ENCODE peak calls at places on chromosomes 3 and 15, in nine cellular contexts. B is NB4, E is body of pancreas, X is A549, T is cardiac muscle cell, Z is AG10803, D is retinal pigment epithelial cell, A is AG09309, F is fibroblast of lung. W is an unnamed sample.

GRCh38 chr3:143901105-143901504 is 52.8 kb upstream of the SLC9A9 start:
- DNase-seq in B (no peak), E (no peak), X (no peak), T (no peak), Z (peak; percentile 86), D (peak; percentile 60), A (peak; percentile 86), F (peak; percentile 80), W (no peak)

GRCh38 chr3:98540346-98540745 is 8.6 kb downstream of the GPR15 start:
- DNase-seq in B (no peak), E (no peak), X (no peak), T (no peak), Z (no peak), D (no peak), A (no peak), F (no peak), W (no peak)

GRCh38 chr3:155957412-155957880 is 87.0 kb downstream of the GMPS start:
- DNase-seq in B (no peak), E (no peak), X (no peak), T (no peak), Z (no peak), D (no peak), A (no peak), F (no peak), W (no peak)

GRCh38 chr15:64045774-64046346 is 425 bp downstream of the DAPK2 start:
- DNase-seq in B (peak; percentile 13), E (peak; percentile 27), X (no peak), T (no peak), Z (no peak), D (no peak), A (no peak), F (peak; percentile 11), W (no peak)

GRCh38 chr3:5330152-5330810 is 142.8 kb downstream of the EDEM1 start:
- DNase-seq in B (no peak), E (no peak), X (peak; percentile 76), T (no peak), Z (peak; percentile 26), D (no peak), A (no peak), F (peak; percentile 81), W (no peak)

GRCh38 chr3:71442648-71443047 is 140.9 kb downstream of the FOXP1 start:
- DNase-seq in B (no peak), E (no peak), X (no peak), T (no peak), Z (no peak), D (no peak), A (no peak), F (no peak), W (no peak)

GRCh38 chr3:158808697-158809096 is 6.8 kb downstream of the MFSD1 start:
- DNase-seq in B (peak; percentile 84), E (no peak), X (no peak), T (no peak), Z (peak; percentile 85), D (no peak), A (peak; percentile 21), F (peak; percentile 93), W (peak; percentile 70)

GRCh38 chr3:127781411-127782001 is 40.8 kb downstream of the MGLL start:
- DNase-seq in B (no peak), E (no peak), X (no peak), T (no peak), Z (peak; percentile 90), D (no peak), A (peak; percentile 79), F (peak; percentile 66), W (no peak)

GRCh38 chr3:174202146-174202545 is 657.0 kb upstream of the NAALADL2 start:
- DNase-seq in B (no peak), E (no peak), X (no peak), T (no peak), Z (no peak), D (peak; percentile 42), A (no peak), F (no peak), W (no peak)

GRCh38 chr3:13479332-13479581 is 849 bp upstream of the HDAC11 start:
- DNase-seq in B (no peak), E (peak; percentile 55), X (no peak), T (peak; percentile 24), Z (no peak), D (no peak), A (no peak), F (no peak), W (peak; percentile 43)

GRCh38 chr15:42130246-42130986 is 26.0 kb downstream of the PLA2G4F start:
- DNase-seq in B (no peak), E (no peak), X (no peak), T (no peak), Z (no peak), D (no peak), A (no peak), F (no peak), W (no peak)

GRCh38 chr15:33298631-33299030 is 12.1 kb upstream of the RYR3 start:
- DNase-seq in B (no peak), E (no peak), X (no peak), T (no peak), Z (no peak), D (no peak), A (no peak), F (no peak), W (no peak)

GRCh38 chr15:86691091-86691490 is 611.4 kb downstream of the AGBL1 start:
- DNase-seq in B (peak; percentile 34), E (no peak), X (peak; percentile 18), T (peak; percentile 29), Z (no peak), D (no peak), A (no peak), F (peak; percentile 3), W (no peak)

GRCh38 chr3:189340680-189341460 is 169.1 kb downstream of the TPRG1 start:
- DNase-seq in B (peak; percentile 46), E (no peak), X (peak; percentile 44), T (no peak), Z (no peak), D (no peak), A (no peak), F (no peak), W (no peak)

GRCh38 chr3:50288387-50289007 is 3.7 kb downstream of the IFRD2 start:
- DNase-seq in B (no peak), E (no peak), X (no peak), T (no peak), Z (no peak), D (no peak), A (no peak), F (no peak), W (no peak)

GRCh38 chr15:75861750-75862402 is 18.6 kb downstream of the UBE2Q2 start:
- DNase-seq in B (no peak), E (no peak), X (no peak), T (no peak), Z (peak; percentile 31), D (no peak), A (no peak), F (peak; percentile 54), W (no peak)

GRCh38 chr15:77870195-77871065 is 207.1 kb downstream of the TBC1D2B start:
- DNase-seq in B (peak; percentile 73), E (peak; percentile 75), X (peak; percentile 78), T (peak; percentile 76), Z (peak; percentile 57), D (no peak), A (no peak), F (peak; percentile 39), W (no peak)

GRCh38 chr15:77867266-77868047 is 210.1 kb downstream of the TBC1D2B start:
- DNase-seq in B (no peak), E (no peak), X (no peak), T (no peak), Z (no peak), D (no peak), A (no peak), F (no peak), W (no peak)

GRCh38 chr15:77869021-77869895 is 208.3 kb downstream of the TBC1D2B start:
- DNase-seq in B (no peak), E (no peak), X (no peak), T (no peak), Z (peak; percentile 35), D (no peak), A (no peak), F (peak; percentile 55), W (no peak)

GRCh38 chr15:77874071-77874470 is 203.4 kb downstream of the TBC1D2B start:
- DNase-seq in B (no peak), E (no peak), X (no peak), T (no peak), Z (no peak), D (no peak), A (no peak), F (no peak), W (no peak)

GRCh38 chr15:77871838-77872371 is 205.6 kb downstream of the TBC1D2B start:
- DNase-seq in B (peak; percentile 41), E (no peak), X (no peak), T (no peak), Z (no peak), D (no peak), A (no peak), F (no peak), W (no peak)
- TF ChIP-seq CTCF in B (peak; percentile 47), E (no peak), X (no peak), T (peak; percentile 26), Z (no peak), D (peak; percentile 31), A (peak; percentile 32), F (peak; percentile 8), W (no peak)

GRCh38 chr3:195226900-195227447 is 44.0 kb downstream of the XXYLT1 start:
- DNase-seq in B (peak; percentile 67), E (no peak), X (no peak), T (peak; percentile 33), Z (no peak), D (no peak), A (no peak), F (no peak), W (no peak)
- TF ChIP-seq CTCF in B (peak; percentile 35), E (no peak), X (no peak), T (peak; percentile 57), Z (peak; percentile 49), D (peak; percentile 62), A (peak; percentile 48), F (peak; percentile 56), W (peak; percentile 11)

GRCh38 chr15:53808058-53808703 is 48.7 kb upstream of the WDR72 start:
- DNase-seq in B (no peak), E (no peak), X (no peak), T (peak; percentile 23), Z (peak; percentile 0), D (no peak), A (no peak), F (no peak), W (no peak)

GRCh38 chr15:53807500-53807899 is 48.0 kb upstream of the WDR72 start:
- DNase-seq in B (no peak), E (no peak), X (no peak), T (no peak), Z (no peak), D (no peak), A (no peak), F (no peak), W (no peak)

DNA sequence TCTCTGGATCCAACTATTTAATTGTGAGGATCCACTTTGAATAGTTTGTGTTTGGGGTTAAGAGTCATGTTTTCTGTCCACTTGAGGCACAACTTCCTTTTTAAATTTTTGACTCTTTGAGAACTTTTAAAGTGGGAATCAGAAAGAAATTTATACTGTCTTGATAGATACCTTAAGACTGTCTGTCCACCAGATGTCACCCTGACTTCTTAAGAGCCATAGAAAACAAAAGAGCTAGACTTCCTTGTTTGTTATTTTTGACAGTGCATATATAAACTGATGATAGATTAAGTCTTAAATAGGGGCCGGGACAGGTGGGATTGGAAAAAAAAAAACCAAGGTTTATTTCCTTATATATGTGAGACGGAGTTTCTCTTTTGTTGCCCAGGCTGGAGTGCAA is 52.1 kb upstream of the WDR72 start:
- DNase-seq in B (peak; percentile 30), E (no peak), X (peak; percentile 70), T (no peak), Z (peak; percentile 0), D (no peak), A (no peak), F (no peak), W (no peak)
- TF ChIP-seq CTCF in B (peak; percentile 7), E (no peak), X (peak; percentile 51), T (no peak), Z (no peak), D (no peak), A (no peak), F (peak; percentile 5), W (no peak)

GRCh38 chr3:53198256-53198977 is 37.4 kb downstream of the PRKCD start:
- DNase-seq in B (no peak), E (no peak), X (no peak), T (peak; percentile 26), Z (no peak), D (no peak), A (no peak), F (no peak), W (peak; percentile 27)
- TF ChIP-seq CTCF in B (peak; percentile 7), E (no peak), X (no peak), T (peak; percentile 15), Z (no peak), D (peak; percentile 25), A (peak; percentile 27), F (no peak), W (no peak)

W was measured in CD14-positive monocyte.